ENCODE peak calls at places on chromosomes 12 and 14, in eight cellular contexts. G is endothelial cell of umbilical vein, J is astrocyte, R is posterior cingulate gyrus, Y is EH, L is mesendoderm, T is ascending aorta, S is substantia nigra. N is an unnamed sample.

GRCh38 chr14:72723741-72724530 is 170.0 kb downstream of the DPF3 start:
- DNase-seq in J (no peak), Y (peak; percentile 35), T (no peak), S (no peak), L (no peak), R (no peak), G (peak; percentile 23), N (peak; percentile 64)

GRCh38 chr12:102548543-102548942 is 68.2 kb upstream of the IGF1 start:
- DNase-seq in J (no peak), L (peak; percentile 40), G (no peak), R (no peak), S (no peak), Y (peak; percentile 58), T (no peak), N (no peak)

GRCh38 chr12:121170581-121171260 is 38.0 kb downstream of the P2RX7 start:
- DNase-seq in R (no peak), S (no peak), Y (peak; percentile 41), J (peak; percentile 71), G (peak; percentile 28), T (no peak), L (no peak), N (peak; percentile 71)

GRCh38 chr12:72295744-72296143 is 23.6 kb downstream of the TRHDE start:
- DNase-seq in G (no peak), T (no peak), J (peak; percentile 86), S (no peak), R (no peak), L (no peak), Y (peak; percentile 86), N (peak; percentile 71)

GRCh38 chr12:92208613-92209121 is 63.0 kb upstream of the BTG1 start:
- DNase-seq in S (no peak), Y (peak; percentile 75), R (no peak), G (peak; percentile 97), J (peak; percentile 78), T (no peak), L (peak; percentile 19), N (peak; percentile 88)

GRCh38 chr14:82410064-82410463 is 876.4 kb upstream of the SEL1L start:
- DNase-seq in G (no peak), R (no peak), T (no peak), S (no peak), J (no peak), Y (no peak), L (no peak), N (no peak)

GRCh38 chr12:82757059-82757458 is 70.4 kb downstream of the TMTC2 start:
- DNase-seq in L (no peak), R (no peak), Y (no peak), S (no peak), T (no peak), G (no peak), J (no peak), N (peak; percentile 42)

GRCh38 chr12:3520168-3520567 is 29.2 kb downstream of the PRMT8 start:
- DNase-seq in L (no peak), G (no peak), T (no peak), R (no peak), S (no peak), Y (no peak), J (no peak), N (no peak)

GRCh38 chr12:47383942-47384341 is 304.2 kb upstream of the AMIGO2 start:
- DNase-seq in G (peak; percentile 73), Y (peak; percentile 60), T (no peak), L (no peak), J (peak; percentile 78), R (no peak), S (no peak), N (peak; percentile 69)

GRCh38 chr12:31089072-31089471 is 15.4 kb downstream of the DDX11 start:
- DNase-seq in R (no peak), S (no peak), J (no peak), G (no peak), Y (no peak), L (no peak), T (no peak), N (no peak)

GRCh38 chr14:34692348-34692747 is 22.0 kb downstream of the CFL2 start:
- DNase-seq in Y (peak; percentile 31), R (no peak), L (no peak), J (no peak), T (no peak), G (no peak), S (no peak), N (no peak)

GRCh38 chr12:106115450-106115849 is 23.3 kb downstream of the NUAK1 start:
- DNase-seq in T (no peak), G (no peak), J (peak; percentile 60), L (no peak), R (no peak), S (no peak), Y (no peak), N (no peak)

GRCh38 chr14:73786942-73787759 is 64.5 kb upstream of the PTGR2 start:
- DNase-seq in G (peak; percentile 37), Y (peak; percentile 57), S (peak; percentile 42), T (no peak), L (peak; percentile 61), R (peak; percentile 65), J (no peak), N (no peak)

GRCh38 chr12:113232787-113233585 is 11.7 kb downstream of the TPCN1 start:
- DNase-seq in G (no peak), Y (no peak), R (no peak), T (no peak), S (peak; percentile 33), J (peak; percentile 75), L (peak; percentile 96), N (peak; percentile 46)

GRCh38 chr12:107704056-107704455 is 18.5 kb downstream of the PWP1 start:
- DNase-seq in R (no peak), Y (no peak), S (no peak), T (no peak), J (peak; percentile 12), G (no peak), L (no peak), N (peak; percentile 76)

GRCh38 chr14:75200451-75200850 is 24.0 kb upstream of the TMED10 start:
- DNase-seq in T (no peak), G (no peak), Y (no peak), S (no peak), L (peak; percentile 77), J (no peak), R (no peak), N (no peak)

GRCh38 chr12:95262808-95263207 is 45.2 kb downstream of the VEZT start:
- DNase-seq in S (no peak), R (no peak), Y (peak; percentile 41), L (peak; percentile 25), T (no peak), J (no peak), G (peak; percentile 98), N (peak; percentile 34)